ENCODE peak calls at places on chromosome 13, in nine cellular contexts. M is astrocyte of the spinal cord; T is ureter; W is BJ; D is DMS153; I is HS-5; F is effector memory CD4-positive, alpha-beta T cell; V is AG09309; Q is dermis microvascular lymphatic vessel endothelial cell. P is an unnamed sample.

GRCh38 chr13:96822900-96823299 is 171.4 kb downstream of the OXGR1 start:
- DNase-seq in M (no peak), T (no peak), W (no peak), D (peak; percentile 27), I (no peak), F (no peak), V (no peak), Q (no peak), P (no peak)

GRCh38 chr13:88887045-88887662 is 1216.0 kb downstream of the SLITRK5 start:
- DNase-seq in M (no peak), T (no peak), W (no peak), D (no peak), I (no peak), F (no peak), V (no peak), Q (no peak), P (no peak)

GRCh38 chr13:85974604-85975366 is 175.6 kb upstream of the SLITRK6 start:
- DNase-seq in M (no peak), T (no peak), W (no peak), D (no peak), I (peak; percentile 24), F (no peak), V (no peak), Q (no peak), P (peak; percentile 15)

GRCh38 chr13:113763254-113763653 is 4.2 kb downstream of the TMEM255B start:
- DNase-seq in M (no peak), T (no peak), W (no peak), D (no peak), I (no peak), F (no peak), V (no peak), Q (no peak), P (no peak)

GRCh38 chr13:114053026-114053425 is 79.2 kb upstream of the C13orf46 start:
- DNase-seq in M (peak; percentile 86), T (no peak), W (no peak), D (no peak), I (no peak), F (no peak), V (no peak), Q (no peak), P (no peak)

GRCh38 chr13:113034451-113035208 is 65.6 kb downstream of the MCF2L start:
- DNase-seq in M (peak; percentile 47), T (peak; percentile 65), W (no peak), D (no peak), I (no peak), F (no peak), V (no peak), Q (peak; percentile 16), P (no peak)

GRCh38 chr13:48066310-48066989 is 28.5 kb downstream of the MED4 start:
- DNase-seq in M (no peak), T (no peak), W (no peak), D (no peak), I (no peak), F (no peak), V (no peak), Q (no peak), P (no peak)

GRCh38 chr13:112781881-112782361 is 92.1 kb downstream of the ATP11A start:
- DNase-seq in M (peak; percentile 59), T (no peak), W (no peak), D (peak; percentile 49), I (no peak), F (no peak), V (no peak), Q (peak; percentile 64), P (no peak)

GRCh38 chr13:52906122-52906903 is 57.9 kb upstream of the PCDH8 start:
- DNase-seq in M (no peak), T (no peak), W (no peak), D (no peak), I (no peak), F (no peak), V (no peak), Q (no peak), P (no peak)

GRCh38 chr13:22127277-22128143 is 456.6 kb downstream of the FGF9 start:
- DNase-seq in M (no peak), T (no peak), W (no peak), D (no peak), I (no peak), F (no peak), V (no peak), Q (no peak), P (no peak)

GRCh38 chr13:38686635-38687245 is at the start of gene FREM2:
- DNase-seq in M (peak; percentile 40), T (peak; percentile 52), W (no peak), D (peak; percentile 82), I (no peak), F (no peak), V (no peak), Q (no peak), P (peak; percentile 56)

GRCh38 chr13:111491021-111491420 is 170.6 kb downstream of the TEX29 start:
- DNase-seq in M (no peak), T (no peak), W (no peak), D (no peak), I (no peak), F (no peak), V (no peak), Q (no peak), P (no peak)

GRCh38 chr13:38514575-38514974 is 164.9 kb downstream of the UFM1 start:
- DNase-seq in M (no peak), T (no peak), W (no peak), D (peak; percentile 36), I (no peak), F (no peak), V (no peak), Q (no peak), P (no peak)

GRCh38 chr13:112072531-112073244 is 5.7 kb downstream of the SOX1 start:
- DNase-seq in M (no peak), T (no peak), W (no peak), D (peak; percentile 83), I (no peak), F (no peak), V (no peak), Q (no peak), P (no peak)

GRCh38 chr13:87259479-87260083 is 411.6 kb upstream of the SLITRK5 start:
- DNase-seq in M (no peak), T (no peak), W (no peak), D (peak; percentile 7), I (no peak), F (no peak), V (no peak), Q (no peak), P (no peak)

GRCh38 chr13:109764474-109765292 is 21.7 kb downstream of the IRS2 start:
- DNase-seq in M (peak; percentile 38), T (no peak), W (no peak), D (no peak), I (no peak), F (no peak), V (no peak), Q (no peak), P (no peak)

GRCh38 chr13:95185851-95186250 is 115.4 kb downstream of the ABCC4 start:
- DNase-seq in M (no peak), T (no peak), W (no peak), D (no peak), I (no peak), F (peak; percentile 51), V (no peak), Q (no peak), P (no peak)

GRCh38 chr13:95858286-95859075 is 181.5 kb downstream of the DNAJC3 start:
- DNase-seq in M (peak; percentile 64), T (no peak), W (no peak), D (no peak), I (no peak), F (no peak), V (no peak), Q (peak; percentile 30), P (no peak)

P was measured in epithelial cell of proximal tubule.